ENCODE peak calls at places on chromosome 16, in six cellular contexts. One of them, this sample, is unnamed.
A peak's percentile ranks its signal among the peaks of the same experiment; 100 is the strongest.

GRCh38 chr16:50539053-50539615 is 9.1 kb upstream of the NKD1 start:
- DNase-seq in HepG2: peak; percentile 99
- DNase-seq in GM12891: no peak
- DNase-seq in GM12878: no peak
- DNase-seq in H1: no peak
- DNase-seq in K562: no peak
- DNase-seq in this sample: no peak

GRCh38 chr16:30112197-30113030 is 923 bp downstream of the GDPD3 start:
- DNase-seq in HepG2: peak; percentile 83
- DNase-seq in GM12891: no peak
- DNase-seq in GM12878: no peak
- DNase-seq in H1: no peak
- DNase-seq in K562: peak; percentile 81
- DNase-seq in this sample: peak; percentile 81

GRCh38 chr16:31143036-31143888 is 6.6 kb downstream of the PRSS36 start:
- DNase-seq in HepG2: no peak
- DNase-seq in GM12891: no peak
- DNase-seq in GM12878: no peak
- DNase-seq in H1: no peak
- DNase-seq in K562: no peak
- DNase-seq in this sample: no peak

GRCh38 chr16:46885960-46886763 is 2.0 kb downstream of the GPT2 start:
- DNase-seq in HepG2: no peak
- DNase-seq in GM12891: no peak
- DNase-seq in GM12878: no peak
- DNase-seq in H1: no peak
- DNase-seq in K562: no peak
- DNase-seq in this sample: no peak

GRCh38 chr16:82456683-82457082 is 170.1 kb upstream of the CDH13 start:
- DNase-seq in HepG2: peak; percentile 50
- DNase-seq in GM12891: peak; percentile 35
- DNase-seq in GM12878: no peak
- DNase-seq in H1: peak; percentile 44
- DNase-seq in K562: peak; percentile 66
- DNase-seq in this sample: peak; percentile 27

GRCh38 chr16:58451945-58452401 is 48.0 kb upstream of the NDRG4 start:
- DNase-seq in HepG2: peak; percentile 85
- DNase-seq in GM12891: no peak
- DNase-seq in GM12878: no peak
- DNase-seq in H1: no peak
- DNase-seq in K562: peak; percentile 49
- DNase-seq in this sample: no peak

GRCh38 chr16:57888128-57888527 is 82.8 kb downstream of the CNGB1 start:
- DNase-seq in HepG2: no peak
- DNase-seq in GM12891: no peak
- DNase-seq in GM12878: no peak
- DNase-seq in H1: no peak
- DNase-seq in K562: no peak
- DNase-seq in this sample: no peak

GRCh38 chr16:56514845-56515244 is 5.0 kb downstream of the BBS2 start:
- DNase-seq in HepG2: no peak
- DNase-seq in GM12891: no peak
- DNase-seq in GM12878: no peak
- DNase-seq in H1: no peak
- DNase-seq in K562: no peak
- DNase-seq in this sample: no peak

GRCh38 chr16:804193-805048 is 3.9 kb upstream of the GNG13 start:
- DNase-seq in HepG2: no peak
- DNase-seq in GM12891: no peak
- DNase-seq in GM12878: no peak
- DNase-seq in H1: no peak
- DNase-seq in K562: no peak
- DNase-seq in this sample: no peak

GRCh38 chr16:5377280-5377898 is 279.8 kb upstream of the EEF2KMT start:
- DNase-seq in HepG2: no peak
- DNase-seq in GM12891: no peak
- DNase-seq in GM12878: no peak
- DNase-seq in H1: no peak
- DNase-seq in K562: no peak
- DNase-seq in this sample: no peak

GRCh38 chr16:83356266-83356665 is 451.5 kb upstream of the HSBP1 start:
- DNase-seq in HepG2: peak; percentile 56
- DNase-seq in GM12891: peak; percentile 20
- DNase-seq in GM12878: no peak
- DNase-seq in H1: no peak
- DNase-seq in K562: peak; percentile 57
- DNase-seq in this sample: peak; percentile 20

GRCh38 chr16:58421529-58421928 is 29.3 kb downstream of the GINS3 start:
- DNase-seq in HepG2: no peak
- DNase-seq in GM12891: no peak
- DNase-seq in GM12878: no peak
- DNase-seq in H1: no peak
- DNase-seq in K562: no peak
- DNase-seq in this sample: no peak

GRCh38 chr16:81448154-81449131 is 3.8 kb downstream of the CMIP start:
- DNase-seq in HepG2: peak; percentile 98
- DNase-seq in GM12891: no peak
- DNase-seq in GM12878: no peak
- DNase-seq in H1: no peak
- DNase-seq in K562: peak; percentile 64
- DNase-seq in this sample: no peak

GRCh38 chr16:5925850-5926249 is 828.3 kb upstream of the EEF2KMT start:
- DNase-seq in HepG2: no peak
- DNase-seq in GM12891: no peak
- DNase-seq in GM12878: no peak
- DNase-seq in H1: peak; percentile 39
- DNase-seq in K562: no peak
- DNase-seq in this sample: no peak

GRCh38 chr16:73066927-73067670 is 19.2 kb upstream of the ZFHX3 start:
- DNase-seq in HepG2: no peak
- DNase-seq in GM12891: no peak
- DNase-seq in GM12878: no peak
- DNase-seq in H1: no peak
- DNase-seq in K562: no peak
- DNase-seq in this sample: no peak

GRCh38 chr16:23729503-23730424 is 16.7 kb upstream of the ERN2 start:
- DNase-seq in HepG2: peak; percentile 51
- DNase-seq in GM12891: no peak
- DNase-seq in GM12878: no peak
- DNase-seq in H1: no peak
- DNase-seq in K562: peak; percentile 79
- DNase-seq in this sample: no peak

GRCh38 chr16:85238233-85238647 is 126.0 kb upstream of the CIBAR2 start:
- DNase-seq in HepG2: no peak
- DNase-seq in GM12891: no peak
- DNase-seq in GM12878: no peak
- DNase-seq in H1: no peak
- DNase-seq in K562: no peak
- DNase-seq in this sample: no peak

GRCh38 chr16:15751940-15752339 is 101.9 kb downstream of the NDE1 start:
- DNase-seq in HepG2: no peak
- DNase-seq in GM12891: no peak
- DNase-seq in GM12878: no peak
- DNase-seq in H1: no peak
- DNase-seq in K562: no peak
- DNase-seq in this sample: no peak

GRCh38 chr16:15747937-15748336 is 97.9 kb downstream of the NDE1 start:
- DNase-seq in HepG2: no peak
- DNase-seq in GM12891: no peak
- DNase-seq in GM12878: no peak
- DNase-seq in H1: no peak
- DNase-seq in K562: no peak
- DNase-seq in this sample: no peak

GRCh38 chr16:15749985-15750384 is 99.9 kb downstream of the NDE1 start:
- DNase-seq in HepG2: no peak
- DNase-seq in GM12891: no peak
- DNase-seq in GM12878: no peak
- DNase-seq in H1: no peak
- DNase-seq in K562: no peak
- DNase-seq in this sample: no peak

GRCh38 chr16:15748654-15749053 is 98.6 kb downstream of the NDE1 start:
- DNase-seq in HepG2: no peak
- DNase-seq in GM12891: no peak
- DNase-seq in GM12878: no peak
- DNase-seq in H1: no peak
- DNase-seq in K562: no peak
- DNase-seq in this sample: no peak

DNA sequence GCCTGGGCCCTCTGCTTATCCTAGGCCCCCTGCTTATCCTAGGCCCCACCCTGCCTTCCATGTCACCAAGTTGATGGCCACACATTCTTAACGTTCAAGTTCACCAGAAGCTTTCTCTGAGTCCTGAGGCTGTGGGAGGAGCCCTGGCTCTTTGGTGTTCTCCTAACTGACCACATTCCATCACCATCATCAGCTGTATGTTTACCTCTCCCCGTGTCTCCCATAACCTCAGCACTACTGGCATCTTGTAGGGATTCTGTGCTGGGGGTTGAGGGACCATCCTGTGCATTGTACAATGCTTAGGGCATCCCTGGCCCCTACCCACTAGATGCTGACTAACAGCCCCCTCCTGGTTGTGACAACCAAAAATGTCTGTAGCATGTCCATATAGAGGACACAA is 99.3 kb downstream of the NDE1 start:
- DNase-seq in HepG2: no peak
- DNase-seq in GM12891: no peak
- DNase-seq in GM12878: no peak
- DNase-seq in H1: no peak
- DNase-seq in K562: no peak
- DNase-seq in this sample: no peak
- TF ChIP-seq POLR2AphosphoS5 in HepG2: no peak
- TF ChIP-seq POLR2AphosphoS5 in GM12891: no peak
- TF ChIP-seq POLR2AphosphoS5 in GM12878: no peak
- TF ChIP-seq POLR2AphosphoS5 in H1: no peak
- TF ChIP-seq POLR2AphosphoS5 in K562: no peak
- TF ChIP-seq POLR2AphosphoS5 in this sample: no peak

GRCh38 chr16:88927010-88927409 is 50.0 kb downstream of the CBFA2T3 start:
- DNase-seq in HepG2: peak; percentile 61
- DNase-seq in GM12891: no peak
- DNase-seq in GM12878: no peak
- DNase-seq in H1: no peak
- DNase-seq in K562: no peak
- DNase-seq in this sample: no peak
- TF ChIP-seq POLR2A in HepG2: no peak
- TF ChIP-seq POLR2A in GM12891: no peak
- TF ChIP-seq POLR2A in GM12878: no peak
- TF ChIP-seq POLR2A in H1: no peak
- TF ChIP-seq POLR2A in K562: no peak
- TF ChIP-seq POLR2A in this sample: no peak

DNA sequence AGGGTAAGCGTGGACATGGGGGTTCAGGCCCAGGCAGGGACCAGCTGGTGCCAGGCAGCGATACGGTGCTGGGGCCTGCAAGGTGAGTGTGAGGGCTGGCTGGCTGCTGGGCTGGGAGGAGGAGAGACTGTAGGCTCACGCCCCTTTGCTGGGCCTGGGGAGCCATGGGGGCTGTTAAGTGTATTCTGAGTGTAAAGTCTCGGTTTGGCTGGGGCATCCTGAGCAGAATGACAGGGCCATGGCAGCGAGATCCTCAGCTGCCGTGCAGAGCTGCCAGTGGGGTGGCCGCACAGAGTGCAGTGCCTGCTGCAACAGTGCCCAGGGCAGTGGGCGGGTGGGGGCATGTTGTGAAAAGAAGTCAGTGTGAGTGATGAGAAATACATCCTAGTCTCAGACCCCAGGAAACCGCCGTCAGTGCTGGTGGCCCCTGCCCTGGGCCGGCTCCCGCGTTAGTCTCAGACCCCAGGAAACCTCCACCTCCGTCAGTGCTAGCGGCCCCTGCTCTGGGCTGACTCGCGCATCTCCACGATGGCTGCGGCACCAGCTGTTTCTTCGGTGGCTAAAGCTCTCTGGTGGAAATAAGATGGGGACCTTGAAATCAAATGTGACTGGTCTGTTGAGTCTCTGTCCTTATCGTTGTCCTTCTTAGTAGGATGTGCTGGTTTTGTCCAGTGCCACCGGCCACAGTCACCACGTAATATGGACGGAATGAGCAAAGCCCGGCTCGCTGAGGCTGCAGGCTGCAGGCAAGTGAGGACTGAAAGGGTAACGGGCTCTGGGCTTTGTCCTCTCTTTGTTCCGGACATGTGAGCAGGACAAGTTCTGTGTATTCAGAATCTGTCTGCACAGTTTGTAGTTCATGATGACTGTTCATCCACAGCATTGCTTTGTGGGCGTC is 22.9 kb downstream of the ACSF3 start:
- DNase-seq in HepG2: no peak
- DNase-seq in GM12891: no peak
- DNase-seq in GM12878: no peak
- DNase-seq in H1: no peak
- DNase-seq in K562: no peak
- DNase-seq in this sample: no peak
- TF ChIP-seq TAF1 in HepG2: no peak
- TF ChIP-seq TAF1 in GM12891: no peak
- TF ChIP-seq TAF1 in GM12878: no peak
- TF ChIP-seq TAF1 in H1: no peak
- TF ChIP-seq TAF1 in K562: no peak
- TF ChIP-seq TAF1 in this sample: no peak

DNA sequence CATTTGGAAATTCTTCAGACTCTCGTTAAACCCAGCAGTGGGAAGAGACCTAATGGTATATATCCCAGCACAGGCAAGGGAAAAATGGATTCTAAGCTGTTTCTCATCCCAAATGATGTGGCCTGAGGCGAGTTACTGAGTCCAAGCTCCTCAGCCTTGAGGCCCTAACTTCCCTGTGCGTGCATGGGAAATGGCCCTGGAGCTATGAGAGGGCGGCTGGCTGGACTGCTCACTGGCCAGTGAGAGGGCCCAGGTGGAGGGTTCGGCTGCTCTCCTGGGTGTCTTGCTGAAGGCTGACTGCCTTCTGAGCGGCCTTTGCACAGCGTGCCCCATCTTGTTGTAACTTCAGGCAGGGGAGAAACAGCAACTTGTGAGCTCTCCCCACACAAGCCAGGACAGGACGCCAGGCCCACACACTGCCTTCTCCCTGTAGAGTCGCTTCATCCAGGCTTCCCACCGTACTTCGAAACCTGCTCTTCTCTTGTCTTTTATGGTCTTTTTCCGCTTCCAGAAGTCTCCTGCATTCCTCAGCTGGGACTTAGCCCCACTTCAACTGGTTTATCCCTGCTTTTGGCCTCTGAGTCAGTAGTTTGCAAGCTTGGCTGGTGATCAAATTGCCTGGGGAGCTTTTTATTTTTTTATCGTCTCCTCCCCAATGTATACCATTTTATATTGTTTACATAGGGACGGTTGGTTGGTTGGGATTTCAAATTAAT is 13.3 kb downstream of the CDH3 start:
- DNase-seq in HepG2: no peak
- DNase-seq in GM12891: no peak
- DNase-seq in GM12878: no peak
- DNase-seq in H1: no peak
- DNase-seq in K562: no peak
- DNase-seq in this sample: no peak
- TF ChIP-seq POLR2AphosphoS5 in HepG2: no peak
- TF ChIP-seq POLR2AphosphoS5 in GM12891: no peak
- TF ChIP-seq POLR2AphosphoS5 in GM12878: no peak
- TF ChIP-seq POLR2AphosphoS5 in H1: no peak
- TF ChIP-seq POLR2AphosphoS5 in K562: no peak
- TF ChIP-seq POLR2AphosphoS5 in this sample: no peak